ENCODE peak calls at places on chromosomes 16 and 17, in nine cellular contexts. P is neural progenitor cell, Y is mammary epithelial cell, G is endodermal cell, M is Peyer's patch, V is body of pancreas, C is small intestine, U is A549, K is lower lobe of right lung. N is an unnamed sample.
A peak's percentile ranks its signal among the peaks of the same experiment; 100 is the strongest.

GRCh38 chr16:29992371-29992967 is 2.9 kb downstream of the HIRIP3 start:
- DNase-seq in V (no peak), U (no peak), C (no peak), Y (no peak), M (no peak), K (no peak), G (no peak), P (no peak), N (no peak)

GRCh38 chr16:70804153-70804728 is 3.3 kb upstream of the VAC14 start:
- DNase-seq in P (no peak), C (no peak), Y (peak; percentile 91), M (no peak), G (peak; percentile 21), V (no peak), U (peak; percentile 37), K (no peak), N (no peak)

GRCh38 chr17:34858941-34859562 is 102.2 kb downstream of the CCT6B start:
- DNase-seq in U (no peak), C (no peak), V (no peak), K (no peak), G (no peak), P (no peak), Y (no peak), M (no peak), N (no peak)

GRCh38 chr17:47697948-47698711 is 4.2 kb downstream of the TBKBP1 start:
- DNase-seq in M (no peak), U (no peak), K (no peak), C (no peak), Y (no peak), V (no peak), G (no peak), P (no peak), N (no peak)

GRCh38 chr16:82935781-82936180 is 309.0 kb downstream of the CDH13 start:
- DNase-seq in V (no peak), G (no peak), K (no peak), M (no peak), C (no peak), P (no peak), Y (no peak), U (no peak), N (no peak)

GRCh38 chr16:49491736-49492089 is 118.1 kb downstream of the C16orf78 start:
- DNase-seq in V (peak; percentile 21), U (peak; percentile 10), Y (peak; percentile 2), P (peak; percentile 70), G (peak; percentile 90), M (no peak), K (peak; percentile 42), C (no peak), N (peak; percentile 30)

GRCh38 chr17:49580981-49581644 is 5.4 kb downstream of the NXPH3 start:
- DNase-seq in Y (no peak), M (no peak), P (no peak), C (no peak), V (no peak), G (peak; percentile 52), K (no peak), U (no peak), N (no peak)

GRCh38 chr16:324451-325334 is 27.8 kb downstream of the AXIN1 start:
- DNase-seq in C (peak; percentile 55), K (no peak), V (no peak), U (no peak), G (no peak), Y (no peak), M (peak; percentile 52), P (no peak), N (peak; percentile 57)

GRCh38 chr16:78437352-78437968 is 338.0 kb downstream of the WWOX start:
- DNase-seq in C (peak; percentile 46), Y (no peak), K (no peak), P (peak; percentile 69), U (peak; percentile 27), M (no peak), V (peak; percentile 30), G (peak; percentile 65), N (no peak)

GRCh38 chr16:79997257-79997656 is 396.7 kb upstream of the MAF start:
- DNase-seq in G (peak; percentile 72), Y (no peak), M (no peak), C (no peak), K (no peak), U (peak; percentile 29), V (no peak), P (peak; percentile 50), N (no peak)

GRCh38 chr17:62627904-62628603 is 584 bp downstream of the MRC2 start:
- DNase-seq in P (peak; percentile 48), G (no peak), Y (peak; percentile 57), V (no peak), U (peak; percentile 66), K (peak; percentile 63), M (no peak), C (no peak), N (no peak)

GRCh38 chr16:1436731-1437355 is 6.0 kb downstream of the PERCC1 start:
- DNase-seq in M (no peak), Y (no peak), P (no peak), V (no peak), C (no peak), K (no peak), U (no peak), G (no peak), N (no peak)

GRCh38 chr16:69131167-69131748 is 1.1 kb downstream of the CHTF8 start:
- DNase-seq in P (peak; percentile 67), Y (no peak), K (no peak), U (peak; percentile 39), V (no peak), M (peak; percentile 48), G (peak; percentile 68), C (no peak), N (no peak)

GRCh38 chr16:74700206-74701040 is at the start of gene MLKL:
- DNase-seq in K (peak; percentile 81), P (peak; percentile 53), U (peak; percentile 66), C (peak; percentile 71), M (peak; percentile 68), G (peak; percentile 77), V (peak; percentile 68), Y (peak; percentile 26), N (peak; percentile 82)

GRCh38 chr17:81135503-81136283 is 29.6 kb upstream of the PVALEF start:
- DNase-seq in U (no peak), K (peak; percentile 68), M (no peak), C (peak; percentile 39), G (no peak), P (no peak), V (no peak), Y (no peak), N (peak; percentile 25)

GRCh38 chr17:81553616-81554181 is 1.5 kb upstream of the FAAP100 start:
- DNase-seq in Y (peak; percentile 92), V (peak; percentile 44), G (no peak), P (no peak), K (no peak), M (no peak), C (peak; percentile 19), U (peak; percentile 71), N (peak; percentile 56)

GRCh38 chr17:45190503-45191282 is 29.0 kb downstream of the HEXIM2 start:
- DNase-seq in U (no peak), K (no peak), M (no peak), C (peak; percentile 53), V (no peak), G (no peak), Y (no peak), P (no peak), N (no peak)

GRCh38 chr17:43570518-43570928 is 24.4 kb upstream of the ETV4 start:
- DNase-seq in U (peak; percentile 43), G (peak; percentile 29), K (no peak), V (no peak), P (no peak), Y (peak; percentile 95), M (no peak), C (no peak), N (no peak)

GRCh38 chr16:30429678-30430427 is at the start of gene DCTPP1:
- DNase-seq in G (peak; percentile 97), Y (peak; percentile 99), U (peak; percentile 100), K (peak; percentile 96), V (peak; percentile 96), P (peak; percentile 99), M (peak; percentile 98), C (peak; percentile 100), N (peak; percentile 95)

GRCh38 chr16:27222499-27223225 is 19.3 kb downstream of the KDM8 start:
- DNase-seq in V (no peak), C (peak; percentile 36), G (no peak), Y (no peak), P (peak; percentile 35), M (no peak), K (peak; percentile 54), U (no peak), N (no peak)

GRCh38 chr16:12573730-12574383 is 229.8 kb downstream of the CPPED1 start:
- DNase-seq in U (peak; percentile 71), V (peak; percentile 36), C (peak; percentile 71), P (peak; percentile 70), K (peak; percentile 62), G (peak; percentile 91), Y (peak; percentile 38), M (no peak), N (no peak)

GRCh38 chr16:13919330-13919682 is 648 bp upstream of the ERCC4 start:
- DNase-seq in G (no peak), P (peak; percentile 42), V (no peak), K (no peak), C (peak; percentile 44), U (no peak), Y (peak; percentile 45), M (no peak), N (peak; percentile 25)

GRCh38 chr17:77375526-77375916 is 234.8 kb downstream of the SEC14L1 start:
- DNase-seq in P (no peak), Y (no peak), U (no peak), M (no peak), G (no peak), K (no peak), V (peak; percentile 40), C (no peak), N (no peak)
- H3K4me3 ChIP-seq in P (peak overlapping the region; percentile 97), Y (no peak overlapping the region), U (no peak overlapping the region), M (peak overlapping the region; percentile 90), G (peak overlapping the region; percentile 93), K (peak overlapping the region; percentile 78), V (no peak overlapping the region), C (no peak overlapping the region), N (no peak overlapping the region)

GRCh38 chr17:17076066-17076465 is 33.8 kb downstream of the MPRIP start:
- DNase-seq in U (no peak), C (no peak), Y (no peak), V (no peak), M (no peak), G (no peak), K (peak; percentile 15), P (no peak), N (no peak)
- H3K4me1 ChIP-seq in U (peaks cover 99% of the 10 kb centered on the region), C (peaks cover 31% of the 10 kb centered on the region), Y (peaks cover 51% of the 10 kb centered on the region), V (peaks cover 44% of the 10 kb centered on the region), M (peaks cover 12% of the 10 kb centered on the region), G (peaks cover 18% of the 10 kb centered on the region), K (peaks cover 94% of the 10 kb centered on the region), P (peaks cover 18% of the 10 kb centered on the region), N (peaks cover 62% of the 10 kb centered on the region)

GRCh38 chr16:3612510-3613466 is 1.4 kb upstream of the SLX4 start:
- DNase-seq in C (no peak), Y (no peak), U (no peak), P (no peak), K (no peak), G (no peak), V (no peak), M (no peak), N (no peak)
- H3K4me3 ChIP-seq in C (peak overlapping the region; percentile 98), Y (peak overlapping the region; percentile 86), U (peak overlapping the region; percentile 90), P (peak overlapping the region; percentile 97), K (peak overlapping the region; percentile 93), G (peak overlapping the region; percentile 92), V (no peak overlapping the region), M (peak overlapping the region; percentile 65), N (no peak overlapping the region)

DNA sequence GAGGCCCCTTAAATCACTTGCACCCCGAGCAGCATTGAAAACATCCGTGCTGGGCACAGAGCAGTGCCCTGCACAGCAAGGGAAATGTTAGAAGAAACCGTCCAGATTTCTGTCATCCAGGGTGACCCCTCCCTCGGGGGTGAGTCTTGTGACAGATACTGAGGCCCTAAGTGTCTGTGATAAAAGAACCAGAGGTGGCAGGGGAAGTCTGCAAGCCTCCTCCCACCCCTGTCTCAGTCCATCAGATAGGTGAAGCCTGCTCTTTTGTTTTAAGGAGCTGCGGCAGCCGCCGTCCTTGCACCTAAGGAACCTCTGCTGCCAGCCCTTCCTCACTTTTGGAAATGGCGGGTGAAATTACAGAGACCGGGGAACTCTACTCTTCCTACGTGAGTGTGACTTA is 845 bp upstream of the NAT9 start:
- DNase-seq in K (no peak), G (peak; percentile 70), P (no peak), M (no peak), U (no peak), C (no peak), Y (no peak), V (no peak), N (no peak)
- H3K4me1 ChIP-seq in K (peaks cover 64% of the 10 kb centered on the region), G (peaks cover 5% of the 10 kb centered on the region), P (peaks cover 11% of the 10 kb centered on the region), M (peaks cover 16% of the 10 kb centered on the region), U (peaks cover 31% of the 10 kb centered on the region), C (peaks cover 8% of the 10 kb centered on the region), Y (peaks cover 5% of the 10 kb centered on the region), V (peaks cover 31% of the 10 kb centered on the region), N (peaks cover 20% of the 10 kb centered on the region)

N was measured in mucosa of descending colon.